ENCODE peak calls at places on chromosome 18, in four cellular contexts. C, N, U and S are unnamed samples.

GRCh38 chr18:26536664-26537063 is 11.7 kb downstream of the KCTD1 start:
- DNase-seq in U (no peak), N (no peak), C (no peak), S (no peak)

GRCh38 chr18:24115628-24116027 is 23.2 kb upstream of the CABYR start:
- DNase-seq in C (no peak), U (no peak), N (peak; percentile 9), S (no peak)

GRCh38 chr18:23779696-23780303 is 90.5 kb downstream of the LAMA3 start:
- DNase-seq in U (no peak), C (no peak), N (no peak), S (peak; percentile 28)

GRCh38 chr18:56402872-56403516 is 235.4 kb downstream of the TXNL1 start:
- DNase-seq in N (no peak), U (no peak), C (no peak), S (peak; percentile 90)

GRCh38 chr18:48365965-48366364 is 43.2 kb downstream of the ZBTB7C start:
- DNase-seq in N (no peak), C (no peak), U (no peak), S (no peak)

GRCh38 chr18:35715139-35715538 is 133.6 kb downstream of the GALNT1 start:
- DNase-seq in C (no peak), U (no peak), N (no peak), S (no peak)

GRCh38 chr18:49168970-49169619 is 218.3 kb upstream of the SMAD7 start:
- DNase-seq in U (no peak), N (no peak), C (peak; percentile 34), S (no peak)

GRCh38 chr18:21672868-21673267 is 31.7 kb downstream of the ABHD3 start:
- DNase-seq in N (no peak), C (no peak), U (peak; percentile 60), S (peak; percentile 76)

GRCh38 chr18:59386909-59387515 is 27.9 kb upstream of the LMAN1 start:
- DNase-seq in C (no peak), U (no peak), N (no peak), S (no peak)

GRCh38 chr18:3264362-3264761 is 2.4 kb downstream of the MYL12B start:
- DNase-seq in U (no peak), C (no peak), N (no peak), S (peak; percentile 42)

GRCh38 chr18:8561123-8561905 is 47.9 kb upstream of the RAB12 start:
- DNase-seq in C (no peak), U (peak; percentile 81), N (no peak), S (no peak)

GRCh38 chr18:48949606-48950535 is 894 bp downstream of the SMAD7 start:
- DNase-seq in N (peak; percentile 43), C (peak; percentile 75), U (no peak), S (peak; percentile 60)

GRCh38 chr18:50203801-50204604 is 9.1 kb upstream of the MYO5B start:
- DNase-seq in N (no peak), C (peak; percentile 49), U (no peak), S (peak; percentile 9)

GRCh38 chr18:26919656-26920055 is 54.1 kb upstream of the AQP4 start:
- DNase-seq in N (no peak), U (no peak), C (no peak), S (no peak)

GRCh38 chr18:50473896-50474295 is 86.0 kb upstream of the MAPK4 start:
- DNase-seq in C (no peak), U (no peak), N (no peak), S (no peak)

GRCh38 chr18:10681581-10682367 is 155.9 kb downstream of the NAPG start:
- DNase-seq in C (no peak), U (no peak), N (no peak), S (peak; percentile 16)

GRCh38 chr18:3211236-3211992 is 8.4 kb downstream of the MYOM1 start:
- DNase-seq in N (no peak), C (no peak), U (no peak), S (peak; percentile 6)

GRCh38 chr18:24189007-24189528 is 50.2 kb downstream of the CABYR start:
- DNase-seq in U (no peak), C (peak; percentile 47), N (no peak), S (peak; percentile 70)

GRCh38 chr18:14978962-14979535 is 231.1 kb downstream of the ANKRD30B start:
- DNase-seq in N (no peak), U (no peak), C (no peak), S (no peak)

GRCh38 chr18:36468161-36468560 is 170.6 kb downstream of the FHOD3 start:
- DNase-seq in N (no peak), U (peak; percentile 74), C (no peak), S (no peak)